ENCODE peak calls at places on chromosomes 13 and 19, in five cellular contexts. X, A, P, W and D are unnamed samples.
A peak's percentile ranks its signal among the peaks of the same experiment; 100 is the strongest.

GRCh38 chr13:61824168-61824567 is 408.5 kb upstream of the PCDH20 start:
- DNase-seq in W (no peak), A (no peak), P (no peak), X (no peak), D (no peak)

GRCh38 chr19:45467115-45467455 is 711 bp upstream of the FOSB start:
- DNase-seq in P (no peak), X (no peak), A (no peak), W (no peak), D (no peak)

GRCh38 chr13:23865065-23865464 is 24.1 kb downstream of the MIPEP start:
- DNase-seq in W (no peak), A (no peak), X (no peak), P (no peak), D (no peak)

GRCh38 chr13:20411638-20412342 is 113.9 kb downstream of the CRYL1 start:
- DNase-seq in P (no peak), A (no peak), W (peak; percentile 48), X (no peak), D (no peak)

GRCh38 chr13:36358352-36358751 is 12.2 kb upstream of the SPART start:
- DNase-seq in X (no peak), A (no peak), W (no peak), P (no peak), D (no peak)

GRCh38 chr13:98365291-98365690 is 188.2 kb upstream of the RNF113B start:
- DNase-seq in A (no peak), W (no peak), X (no peak), P (no peak), D (no peak)

GRCh38 chr13:23707674-23708073 is 137.5 kb downstream of the TNFRSF19 start:
- DNase-seq in W (no peak), P (no peak), X (no peak), A (no peak), D (no peak)

GRCh38 chr19:812049-812816 is 9.5 kb downstream of the PLPPR3 start:
- DNase-seq in A (no peak), X (no peak), P (no peak), W (no peak), D (no peak)

GRCh38 chr13:30615851-30616311 is 1.8 kb upstream of the USPL1 start:
- DNase-seq in A (no peak), X (no peak), P (no peak), W (no peak), D (no peak)

GRCh38 chr13:109698779-109699178 is 87.6 kb downstream of the IRS2 start:
- DNase-seq in A (no peak), P (no peak), W (no peak), X (no peak), D (no peak)

GRCh38 chr13:36475468-36475867 is 43.2 kb downstream of the CCNA1 start:
- DNase-seq in X (no peak), A (no peak), W (no peak), P (no peak), D (no peak)

GRCh38 chr19:43596842-43597461 is 557 bp downstream of the ZNF576 start:
- DNase-seq in P (no peak), X (no peak), W (no peak), A (no peak), D (no peak)

GRCh38 chr13:107138987-107139386 is 571.0 kb upstream of the ARGLU1 start:
- DNase-seq in W (no peak), A (no peak), P (no peak), X (no peak), D (no peak)

GRCh38 chr13:94298346-94298745 is 181.1 kb downstream of the DCT start:
- DNase-seq in P (no peak), W (no peak), X (no peak), A (no peak), D (no peak)

GRCh38 chr13:46948338-46948737 is 51.5 kb upstream of the HTR2A start:
- DNase-seq in X (no peak), P (no peak), W (no peak), A (no peak), D (no peak)

GRCh38 chr13:44068737-44069136 is 189.0 kb downstream of the LACC1 start:
- DNase-seq in W (no peak), A (no peak), P (no peak), X (no peak), D (peak; percentile 34)

GRCh38 chr13:30848332-30849027 is 57.6 kb upstream of the MEDAG start:
- DNase-seq in X (no peak), P (no peak), W (no peak), A (no peak), D (no peak)

GRCh38 chr19:50536662-50537305 is 23.1 kb upstream of the ASPDH start:
- DNase-seq in W (no peak), X (no peak), P (no peak), A (no peak), D (no peak)

GRCh38 chr19:48481846-48482639 is 12.9 kb downstream of the CYTH2 start:
- DNase-seq in W (no peak), A (no peak), P (no peak), X (no peak), D (no peak)

GRCh38 chr19:661427-662196 is 1.4 kb downstream of the RNF126 start:
- DNase-seq in X (peak; percentile 49), P (peak; percentile 53), A (peak; percentile 72), W (peak; percentile 85), D (no peak)

GRCh38 chr13:47287291-47287751 is 390.5 kb upstream of the HTR2A start:
- DNase-seq in W (no peak), P (no peak), A (no peak), X (no peak), D (no peak)

GRCh38 chr19:10699650-10700335 is 1.4 kb upstream of the QTRT1 start:
- DNase-seq in W (peak; percentile 87), X (peak; percentile 56), A (peak; percentile 76), P (peak; percentile 36), D (no peak)

GRCh38 chr13:42880241-42880640 is 98.9 kb downstream of the FAM216B start:
- DNase-seq in X (no peak), A (no peak), W (no peak), P (no peak), D (no peak)

GRCh38 chr19:13844130-13844631 is 32.8 kb upstream of the NANOS3 start:
- DNase-seq in P (no peak), A (peak; percentile 44), X (no peak), W (no peak), D (no peak)

GRCh38 chr19:49689133-49690072 is at the start of gene ADM5:
- DNase-seq in A (peak; percentile 78), P (no peak), W (peak; percentile 67), X (no peak), D (no peak)

GRCh38 chr19:14048439-14049153 is 13.3 kb downstream of the PALM3 start:
- DNase-seq in W (peak; percentile 84), X (peak; percentile 73), P (peak; percentile 52), A (peak; percentile 80), D (no peak)

GRCh38 chr19:58450836-58451357 is 525 bp upstream of the ZNF324B start:
- DNase-seq in X (no peak), W (no peak), P (no peak), A (peak; percentile 68), D (no peak)
- H3K27ac ChIP-seq in X (no peak overlapping the region), W (peak overlapping the region; percentile 77), P (peak overlapping the region; percentile 80), A (no peak overlapping the region), D (no peak overlapping the region)

GRCh38 chr13:41649659-41650058 is 192.3 kb downstream of the RGCC start:
- DNase-seq in A (no peak), W (no peak), X (no peak), P (no peak), D (no peak)

GRCh38 chr13:41643502-41643901 is 186.2 kb downstream of the RGCC start:
- DNase-seq in X (no peak), P (no peak), A (no peak), W (no peak), D (no peak)

GRCh38 chr13:41648314-41648935 is 191.1 kb downstream of the RGCC start:
- DNase-seq in A (no peak), X (no peak), P (no peak), W (no peak), D (peak; percentile 58)

GRCh38 chr13:41644742-41645141 is 187.4 kb downstream of the RGCC start:
- DNase-seq in A (no peak), W (no peak), P (no peak), X (no peak), D (no peak)

GRCh38 chr13:41645313-41645712 is 188.0 kb downstream of the RGCC start:
- DNase-seq in A (no peak), P (no peak), W (peak; percentile 47), X (no peak), D (no peak)
- H3K27ac ChIP-seq in A (no peak overlapping the region), P (no peak overlapping the region), W (no peak overlapping the region), X (no peak overlapping the region), D (peak overlapping the region; percentile 66)

GRCh38 chr19:55637534-55637933 is 3.3 kb upstream of the ZNF580 start:
- DNase-seq in X (no peak), P (no peak), W (no peak), A (no peak), D (no peak)

GRCh38 chr19:55640043-55640576 is 692 bp upstream of the ZNF580 start:
- DNase-seq in W (peak; percentile 89), P (peak; percentile 55), A (peak; percentile 60), X (peak; percentile 70), D (no peak)

GRCh38 chr19:55640577-55641375 is at the start of gene ZNF580:
- DNase-seq in W (peak; percentile 76), P (no peak), A (peak; percentile 58), X (peak; percentile 38), D (no peak)

GRCh38 chr19:55636723-55637122 is 4.1 kb upstream of the ZNF580 start:
- DNase-seq in W (no peak), A (no peak), X (no peak), P (no peak), D (no peak)

GRCh38 chr19:55638864-55639359 is 1.9 kb upstream of the ZNF580 start:
- DNase-seq in A (no peak), W (no peak), X (peak; percentile 48), P (no peak), D (no peak)
- H3K27ac ChIP-seq in A (no peak overlapping the region), W (peak overlapping the region; percentile 97), X (no peak overlapping the region), P (no peak overlapping the region), D (no peak overlapping the region)

DNA sequence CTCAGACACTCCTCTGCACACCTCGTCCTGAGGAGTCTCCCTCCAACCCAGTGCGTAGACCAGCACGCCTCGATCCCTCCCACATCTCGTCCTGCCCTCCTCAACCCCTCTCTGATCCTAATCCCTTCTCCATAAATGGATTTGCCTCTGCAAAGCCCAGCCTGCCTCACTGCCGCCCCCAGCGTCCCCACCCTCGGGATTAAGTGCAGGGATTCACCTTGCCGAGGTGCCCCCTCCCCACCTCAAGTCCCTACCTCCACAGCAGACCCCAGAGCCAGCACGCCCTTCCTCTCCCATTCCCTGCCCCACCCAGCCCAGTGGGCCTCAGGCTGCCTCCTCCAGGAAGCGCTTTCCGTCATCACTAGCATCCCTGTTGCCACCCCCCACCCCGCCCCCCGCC is 4.1 kb downstream of the KLF16 start:
- DNase-seq in W (no peak), A (no peak), X (no peak), P (no peak), D (no peak)
- H3K27ac ChIP-seq in W (peak overlapping the region; percentile 98), A (peak overlapping the region; percentile 98), X (peak overlapping the region; percentile 53), P (peak overlapping the region; percentile 86), D (no peak overlapping the region)

DNA sequence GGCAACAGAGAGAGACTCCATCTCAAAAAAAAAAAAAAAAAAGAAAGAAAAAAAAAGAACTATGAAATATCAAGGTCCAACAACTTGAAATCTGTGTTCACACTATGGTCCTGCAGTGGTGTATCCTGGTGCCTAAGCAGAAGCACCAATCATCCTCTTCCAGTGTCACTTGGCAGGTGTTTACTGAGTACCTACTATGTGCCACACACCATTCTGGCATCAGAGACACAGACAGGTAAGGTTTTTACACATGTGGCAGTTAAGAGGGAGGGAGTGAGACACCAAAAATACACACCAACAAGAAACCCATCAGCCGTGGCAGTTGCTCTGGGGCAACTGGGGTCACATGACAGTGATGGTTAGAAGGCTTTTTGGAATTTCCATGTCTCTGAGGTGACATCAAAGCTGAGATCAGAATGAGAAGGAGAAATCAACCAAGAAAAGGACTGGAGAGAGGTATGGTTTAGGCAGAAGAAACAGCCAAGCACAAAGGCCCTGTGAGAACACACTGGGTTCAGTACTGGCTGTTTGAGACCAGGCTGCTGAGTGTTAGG is 17.6 kb downstream of the PBX4 start:
- DNase-seq in A (no peak), W (no peak), X (no peak), P (no peak), D (no peak)
- H3K27ac ChIP-seq in A (no peak overlapping the region), W (peak overlapping the region; percentile 82), X (peak overlapping the region; percentile 80), P (peak overlapping the region; percentile 69), D (no peak overlapping the region)